ENCODE peak calls at places on chromosome 17, in five cellular contexts. Z is iPS DF 19.7, S is neuronal stem cell, E is fibroblast of the conjunctiva, D is astrocyte of the cerebellum. V is an unnamed sample.

GRCh38 chr17:49439673-49440571 is 25.2 kb upstream of the PHB1 start:
- DNase-seq in Z (no peak), S (no peak), E (no peak), D (no peak), V (peak)

GRCh38 chr17:63989622-63990345 is 8.4 kb upstream of the PRR29 start:
- DNase-seq in Z (no peak), S (no peak), E (no peak), D (no peak), V (no peak)

GRCh38 chr17:72613411-72614292 is 478.8 kb downstream of the SLC39A11 start:
- DNase-seq in Z (no peak), S (no peak), E (peak), D (no peak), V (no peak)

GRCh38 chr17:82186221-82186620 is 26.4 kb downstream of the CCDC57 start:
- DNase-seq in Z (no peak), S (no peak), E (no peak), D (no peak), V (no peak)

GRCh38 chr17:27577124-27577761 is 53.7 kb upstream of the LGALS9 start:
- DNase-seq in Z (no peak), S (no peak), E (no peak), D (no peak), V (peak)

GRCh38 chr17:75036643-75037268 is 10.0 kb downstream of the ATP5PD start:
- DNase-seq in Z (no peak), S (no peak), E (peak), D (no peak), V (peak)

GRCh38 chr17:64398330-64398729 is 7.7 kb upstream of the PECAM1 start:
- DNase-seq in Z (no peak), S (no peak), E (no peak), D (no peak), V (no peak)

GRCh38 chr17:42275527-42276358 is 448 bp downstream of the STAT5B start:
- DNase-seq in Z (no peak), S (no peak), E (no peak), D (no peak), V (no peak)

GRCh38 chr17:64081802-64082799 is 47.8 kb downstream of the ERN1 start:
- DNase-seq in Z (no peak), S (no peak), E (peak), D (no peak), V (peak)